ENCODE peak calls at places on chromosomes 16 and 17, in ten cellular contexts. J is IMR-90, T is adipocyte, Y is aorta, Q is heart right ventricle, X is mammary epithelial cell, B is left lung, R is uterus, A is fibroblast of lung, E is AG04450. M is an unnamed sample. For H3K27me3 and H3K9me3, the result is how much of the 10 kb centered on the place peaks cover.

GRCh38 chr17:80885922-80886582 is 105.6 kb upstream of the CHMP6 start:
- DNase-seq in J (no peak), T (no peak), Y (no peak), Q (no peak), X (no peak), B (peak), R (no peak), A (no peak), E (no peak), M (no peak)

GRCh38 chr16:89175280-89176146 is 4.0 kb downstream of the CDH15 start:
- DNase-seq in J (no peak), T (no peak), Y (no peak), Q (no peak), X (no peak), B (no peak), R (no peak), A (no peak), E (no peak), M (no peak)

GRCh38 chr16:4053663-4054479 is 62.4 kb downstream of the ADCY9 start:
- DNase-seq in J (peak), T (peak), Y (peak), Q (peak), X (peak), B (no peak), R (peak), A (peak), E (peak), M (no peak)

GRCh38 chr17:21298983-21299519 is 14.5 kb downstream of the MAP2K3 start:
- DNase-seq in J (no peak), T (no peak), Y (no peak), Q (no peak), X (no peak), B (peak), R (no peak), A (no peak), E (no peak), M (no peak)

GRCh38 chr16:2288701-2289100 is 20.8 kb upstream of the RNPS1 start:
- DNase-seq in J (no peak), T (no peak), Y (no peak), Q (no peak), X (no peak), B (no peak), R (no peak), A (no peak), E (no peak), M (no peak)

GRCh38 chr17:80441133-80441578 is 26.2 kb downstream of the ENDOV start:
- DNase-seq in J (peak), T (peak), Y (no peak), Q (peak), X (no peak), B (no peak), R (no peak), A (peak), E (no peak), M (no peak)

GRCh38 chr16:67968440-67969285 is at the start of gene SLC12A4:
- DNase-seq in J (peak), T (peak), Y (peak), Q (peak), X (peak), B (peak), R (peak), A (peak), E (no peak), M (peak)

GRCh38 chr16:48997081-48997615 is 284.5 kb downstream of the CBLN1 start:
- DNase-seq in J (no peak), T (no peak), Y (no peak), Q (no peak), X (no peak), B (no peak), R (no peak), A (no peak), E (no peak), M (no peak)

GRCh38 chr17:12790806-12791148 is 1.5 kb downstream of the ARHGAP44 start:
- DNase-seq in J (no peak), T (no peak), Y (no peak), Q (no peak), X (no peak), B (no peak), R (no peak), A (no peak), E (no peak), M (no peak)

GRCh38 chr17:28946239-28946638 is 5.1 kb downstream of the PHF12 start:
- DNase-seq in J (peak), T (peak), Y (no peak), Q (no peak), X (peak), B (no peak), R (no peak), A (no peak), E (no peak), M (no peak)

GRCh38 chr16:88533381-88533831 is 36.8 kb upstream of the ZC3H18 start:
- DNase-seq in J (peak), T (peak), Y (no peak), Q (no peak), X (no peak), B (peak), R (no peak), A (peak), E (peak), M (peak)

GRCh38 chr16:3095869-3096268 is 3.2 kb downstream of the ZSCAN10 start:
- DNase-seq in J (no peak), T (peak), Y (peak), Q (peak), X (no peak), B (no peak), R (no peak), A (no peak), E (no peak), M (no peak)

GRCh38 chr17:14308965-14309879 is 8.3 kb downstream of the HS3ST3B1 start:
- DNase-seq in J (peak), T (peak), Y (peak), Q (peak), X (peak), B (peak), R (peak), A (peak), E (peak), M (peak)

GRCh38 chr16:76007649-76008048 is 269.6 kb upstream of the CNTNAP4 start:
- DNase-seq in J (no peak), T (no peak), Y (no peak), Q (no peak), X (no peak), B (no peak), R (no peak), A (no peak), E (no peak), M (no peak)

GRCh38 chr17:45127209-45127582 is 5.1 kb downstream of the PLCD3 start:
- DNase-seq in J (no peak), T (no peak), Y (peak), Q (no peak), X (no peak), B (peak), R (no peak), A (no peak), E (no peak), M (peak)

GRCh38 chr17:7590743-7591142 is 849 bp upstream of the SOX15 start:
- DNase-seq in J (peak), T (peak), Y (no peak), Q (no peak), X (peak), B (no peak), R (no peak), A (peak), E (no peak), M (peak)

GRCh38 chr17:13561606-13562270 is 40.0 kb downstream of the HS3ST3A1 start:
- DNase-seq in J (no peak), T (no peak), Y (no peak), Q (peak), X (no peak), B (no peak), R (no peak), A (no peak), E (peak), M (no peak)

GRCh38 chr16:58628845-58629680 is 563 bp downstream of the CNOT1 start:
- DNase-seq in J (peak), T (peak), Y (peak), Q (peak), X (peak), B (peak), R (peak), A (peak), E (peak), M (peak)

GRCh38 chr16:89922477-89922883 is 662 bp upstream of the TUBB3 start:
- DNase-seq in J (peak), T (peak), Y (peak), Q (peak), X (peak), B (peak), R (peak), A (peak), E (peak), M (peak)

GRCh38 chr16:11530171-11530940 is 56.4 kb downstream of the LITAF start:
- DNase-seq in J (peak), T (no peak), Y (no peak), Q (no peak), X (peak), B (no peak), R (no peak), A (no peak), E (no peak), M (no peak)

DNA sequence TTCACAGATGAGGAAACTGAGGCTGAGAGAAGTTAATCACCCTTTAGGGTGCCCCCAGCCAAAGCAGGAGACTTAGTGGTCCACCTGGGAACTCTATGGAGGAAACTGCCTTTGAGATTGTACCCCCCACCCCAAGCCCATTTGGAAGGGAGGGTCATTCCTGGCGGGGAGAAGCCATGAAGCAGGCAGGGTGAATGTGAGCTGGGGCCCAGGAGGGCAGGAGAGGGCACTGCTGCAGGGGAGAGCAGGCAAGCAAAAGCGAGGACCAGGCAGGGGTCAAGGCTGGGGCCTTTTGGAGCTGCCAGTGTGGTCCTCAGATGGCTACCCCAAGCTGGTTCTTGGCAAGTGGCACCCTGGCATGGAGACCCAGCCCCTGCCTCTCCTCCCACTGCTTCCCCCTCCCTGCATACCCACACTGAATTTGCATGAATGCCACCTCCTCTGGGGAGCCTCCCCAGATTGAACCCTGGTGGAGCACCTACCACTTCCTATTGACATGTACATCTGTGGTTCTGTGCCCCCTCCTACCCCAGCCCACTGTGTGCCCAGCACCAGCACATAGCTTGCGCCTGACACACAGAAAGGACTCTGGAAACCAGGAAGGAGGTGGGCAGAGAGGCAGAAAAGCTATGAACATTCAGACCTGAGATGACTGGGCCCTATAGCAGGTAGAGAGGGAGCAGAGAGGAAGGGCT is 977 bp upstream of the TMC6 start:
- DNase-seq in J (no peak), T (no peak), Y (no peak), Q (no peak), X (no peak), B (peak), R (no peak), A (no peak), E (no peak), M (no peak)
- H3K27me3 ChIP-seq in J (half or more), T (under half), Y (under half), Q (under half), X (under half), B (under half), R (under half), A (under half), E (under half), M (under half)

DNA sequence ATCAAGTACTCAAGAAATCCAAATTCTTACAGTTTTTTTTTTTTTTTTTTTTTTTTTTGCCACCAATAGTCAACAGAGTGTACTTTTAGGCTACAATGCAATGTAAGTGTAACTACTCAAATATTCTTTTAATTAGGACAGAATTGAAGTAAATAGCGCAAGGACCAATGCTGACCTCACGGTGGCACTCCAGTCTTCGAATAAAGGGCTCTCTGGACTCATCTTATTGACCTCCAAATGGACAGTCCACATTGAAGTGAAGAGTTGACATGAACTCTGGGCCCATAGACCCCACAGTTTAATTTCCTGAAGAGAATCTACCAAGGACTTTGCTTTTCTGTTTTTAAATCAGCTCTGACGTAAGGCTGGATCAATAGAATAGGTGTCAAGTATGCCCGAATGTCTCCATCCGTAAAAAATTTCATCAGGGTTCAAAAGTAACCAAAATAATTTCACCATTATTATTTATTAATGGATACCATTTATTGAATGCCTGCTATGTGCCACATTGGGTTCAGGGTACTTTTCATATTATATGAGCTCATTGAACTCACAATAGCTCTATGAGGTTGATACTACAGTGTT is 7.3 kb upstream of the DDX52 start:
- DNase-seq in J (peak), T (peak), Y (no peak), Q (peak), X (peak), B (no peak), R (no peak), A (peak), E (no peak), M (peak)
- H3K9me3 ChIP-seq in J (under half), T (under half), Y (under half), Q (under half), X (under half), B (under half), R (under half), A (under half), E (under half), M (under half)

DNA sequence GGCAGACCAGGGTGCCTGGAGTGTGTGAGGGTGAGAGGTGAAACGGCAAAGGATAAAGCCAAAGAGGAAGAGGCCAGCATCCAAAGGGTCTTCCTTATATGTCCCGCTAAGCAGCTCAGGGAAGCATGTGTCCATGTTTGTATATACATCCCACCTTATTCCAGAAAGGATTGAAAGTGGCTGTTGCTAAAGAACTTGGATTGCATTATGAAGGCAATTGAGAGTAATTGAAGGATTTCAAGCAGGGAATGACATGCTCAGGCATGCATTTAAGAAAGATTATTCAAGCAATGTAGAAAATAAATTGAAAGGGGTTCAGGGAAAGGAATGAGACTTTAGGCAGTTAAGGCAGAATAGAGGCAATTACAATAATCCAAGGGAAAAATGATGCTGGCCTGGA is 237.6 kb upstream of the SOX9 start:
- DNase-seq in J (no peak), T (no peak), Y (no peak), Q (no peak), X (no peak), B (no peak), R (no peak), A (no peak), E (no peak), M (no peak)
- H3K27me3 ChIP-seq in J (under half), T (under half), Y (under half), Q (under half), X (under half), B (under half), R (under half), A (under half), E (under half), M (under half)

GRCh38 chr16:73365010-73365409 is 317.1 kb upstream of the ZFHX3 start:
- DNase-seq in J (peak), T (no peak), Y (no peak), Q (peak), X (no peak), B (no peak), R (no peak), A (peak), E (peak), M (peak)
- H3K9me3 ChIP-seq in J (under half), T (under half), Y (under half), Q (under half), X (under half), B (under half), R (under half), A (under half), E (under half), M (under half)

GRCh38 chr17:48278755-48279491 is 151.1 kb downstream of the SKAP1 start:
- DNase-seq in J (no peak), T (no peak), Y (no peak), Q (no peak), X (no peak), B (no peak), R (no peak), A (no peak), E (no peak), M (no peak)
- H3K27me3 ChIP-seq in J (under half), T (under half), Y (under half), Q (under half), X (under half), B (under half), R (under half), A (under half), E (under half), M (half or more)

DNA sequence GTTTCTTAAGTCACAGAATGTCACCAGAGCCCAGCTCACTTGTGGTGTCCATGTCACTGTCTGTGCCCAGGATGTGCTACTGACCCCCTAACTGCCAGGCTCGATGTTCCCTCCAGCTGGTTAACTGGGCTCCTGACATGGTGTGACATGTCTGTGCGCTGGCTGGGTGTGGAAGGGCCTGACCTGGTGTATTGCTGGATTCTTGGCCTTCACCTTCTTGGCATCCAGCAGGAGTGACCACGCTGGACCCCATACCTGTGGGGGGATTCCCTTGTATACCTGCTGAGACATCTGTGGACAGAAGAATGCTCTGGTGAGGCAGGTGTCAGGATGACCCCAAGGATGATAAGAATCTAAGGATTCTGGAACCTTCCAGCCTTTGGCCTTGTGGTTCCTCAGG is 1690.1 kb downstream of the TP53TG3F start:
- DNase-seq in J (no peak), T (no peak), Y (no peak), Q (no peak), X (no peak), B (no peak), R (no peak), A (no peak), E (no peak), M (no peak)
- H3K9me3 ChIP-seq in J (under half), T (under half), Y (under half), Q (under half), X (under half), B (under half), R (under half), A (under half), E (half or more), M (under half)

GRCh38 chr17:77926967-77927366 is 31.5 kb upstream of the TNRC6C start:
- DNase-seq in J (no peak), T (no peak), Y (no peak), Q (no peak), X (no peak), B (no peak), R (no peak), A (no peak), E (no peak), M (no peak)
- H3K27me3 ChIP-seq in J (half or more), T (half or more), Y (under half), Q (under half), X (under half), B (under half), R (under half), A (under half), E (under half), M (under half)

GRCh38 chr16:851209-851810 is 50.8 kb upstream of the GNG13 start:
- DNase-seq in J (no peak), T (no peak), Y (peak), Q (no peak), X (no peak), B (peak), R (no peak), A (no peak), E (no peak), M (no peak)
- H3K9me3 ChIP-seq in J (under half), T (under half), Y (under half), Q (under half), X (under half), B (under half), R (under half), A (under half), E (half or more), M (under half)

GRCh38 chr16:57163842-57164241 is 22.0 kb downstream of the PSME3IP1 start:
- DNase-seq in J (no peak), T (no peak), Y (no peak), Q (no peak), X (no peak), B (no peak), R (no peak), A (no peak), E (no peak), M (no peak)
- H3K27me3 ChIP-seq in J (under half), T (under half), Y (under half), Q (under half), X (under half), B (under half), R (under half), A (under half), E (under half), M (under half)

DNA sequence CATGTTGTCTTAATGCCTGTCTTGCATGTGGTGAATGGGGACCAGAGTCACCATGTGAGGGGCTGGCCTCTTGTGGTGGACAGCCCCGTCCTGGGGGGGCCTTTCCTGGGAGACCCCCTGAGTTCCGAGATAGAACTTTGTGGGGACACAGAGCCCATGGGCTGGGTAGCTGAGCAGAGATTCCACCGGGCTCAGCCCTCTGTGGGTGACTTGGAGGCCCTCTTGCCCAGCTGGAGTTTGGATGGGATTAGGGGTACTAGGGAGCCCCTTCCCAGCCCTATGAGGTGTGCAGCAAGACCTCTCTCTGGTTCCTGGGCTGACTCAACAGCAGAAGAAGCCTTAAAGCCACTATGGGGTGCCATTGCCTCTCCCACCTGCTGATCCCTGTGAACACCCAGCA is 38.1 kb downstream of the MRC2 start:
- DNase-seq in J (no peak), T (no peak), Y (no peak), Q (no peak), X (no peak), B (no peak), R (no peak), A (no peak), E (no peak), M (no peak)
- H3K9me3 ChIP-seq in J (under half), T (under half), Y (under half), Q (under half), X (under half), B (under half), R (under half), A (under half), E (under half), M (under half)

M was measured in BE2C.